ENCODE peak calls at places on chromosome 16, in six cellular contexts. K is activated T-helper 1 cell treated with anti-CD3 and anti-CD28 coated beads, Interleukin-2, amount 50 U/mL, for 16 hours; X is A549; N is GDM1; W is NCI-H1930; A is NCI-H1417. R is an unnamed sample.

GRCh38 chr16:52283581-52284375 is 263.2 kb downstream of the TOX3 start:
- DNase-seq in K (no peak), N (no peak), W (no peak), A (no peak), X (no peak), R (no peak)

GRCh38 chr16:22402191-22402590 is 27.8 kb upstream of the CDR2 start:
- DNase-seq in N (no peak), X (no peak), W (no peak), A (no peak), K (no peak), R (no peak)

GRCh38 chr16:1508494-1509167 is 15.5 kb downstream of the TELO2 start:
- DNase-seq in W (no peak), N (no peak), K (no peak), X (no peak), A (no peak), R (no peak)

GRCh38 chr16:9843424-9844013 is 338.7 kb downstream of the GRIN2A start:
- DNase-seq in X (no peak), W (no peak), N (no peak), K (no peak), A (no peak), R (peak)

GRCh38 chr16:23058576-23058975 is 90.7 kb downstream of the USP31 start:
- DNase-seq in W (no peak), K (no peak), A (no peak), X (no peak), N (no peak), R (no peak)

GRCh38 chr16:50763211-50763610 is 21.3 kb downstream of the CYLD start:
- DNase-seq in K (no peak), X (no peak), A (no peak), W (no peak), N (no peak), R (no peak)

GRCh38 chr16:19856120-19856519 is 28.5 kb downstream of the GPRC5B start:
- DNase-seq in W (no peak), A (no peak), K (no peak), X (no peak), N (no peak), R (no peak)

GRCh38 chr16:53529529-53529928 is 26.5 kb upstream of the AKTIP start:
- DNase-seq in N (no peak), A (no peak), K (no peak), W (no peak), X (no peak), R (no peak)

GRCh38 chr16:87303431-87303930 is 13.7 kb downstream of the C16orf95 start:
- DNase-seq in X (no peak), A (no peak), W (no peak), N (no peak), K (no peak), R (no peak)

GRCh38 chr16:30398660-30399434 is 3.6 kb downstream of the ZNF48 start:
- DNase-seq in K (no peak), W (no peak), N (no peak), A (no peak), X (no peak), R (no peak)

GRCh38 chr16:81143921-81144471 is 47.8 kb upstream of the GCSH start:
- DNase-seq in N (no peak), K (no peak), W (no peak), A (no peak), X (peak), R (no peak)